ENCODE peak calls at places on chromosome 1, in ten cellular contexts. One of them, this sample, is unnamed.

GRCh38 chr1:154479764-154480421 is 22.1 kb upstream of the TDRD10 start:
- DNase-seq in HAP-1: peak; percentile 82
- DNase-seq in mesendoderm: peak; percentile 69
- DNase-seq in cardiac fibroblast: peak; percentile 92
- DNase-seq in activated CD4-positive, alpha-beta T cell treated with anti-CD3 and anti-CD28 coated beads, Interleukin-2, amount 50 U/mL, for 1 hour: peak; percentile 43
- DNase-seq in stimulated activated CD4-positive, alpha-beta T cell treated with anti-CD3 and anti-CD28 coated beads, Interleukin-4, amount 100 ng/mL, for 48 hours: peak; percentile 33
- DNase-seq in iris pigment epithelial cell: peak; percentile 80
- DNase-seq in HS-27A: peak; percentile 67
- DNase-seq in tibial artery: peak; percentile 75
- DNase-seq in H9: peak; percentile 54
- DNase-seq in this sample: peak; percentile 63

GRCh38 chr1:81670286-81670685 is 130.4 kb upstream of the ADGRL2 start:
- DNase-seq in HAP-1: peak; percentile 38
- DNase-seq in mesendoderm: no peak
- DNase-seq in cardiac fibroblast: peak; percentile 96
- DNase-seq in activated CD4-positive, alpha-beta T cell treated with anti-CD3 and anti-CD28 coated beads, Interleukin-2, amount 50 U/mL, for 1 hour: no peak
- DNase-seq in stimulated activated CD4-positive, alpha-beta T cell treated with anti-CD3 and anti-CD28 coated beads, Interleukin-4, amount 100 ng/mL, for 48 hours: no peak
- DNase-seq in iris pigment epithelial cell: peak; percentile 96
- DNase-seq in HS-27A: peak; percentile 48
- DNase-seq in tibial artery: peak; percentile 68
- DNase-seq in H9: no peak
- DNase-seq in this sample: peak; percentile 87

GRCh38 chr1:181112071-181112929 is 23.8 kb downstream of the IER5 start:
- DNase-seq in HAP-1: no peak
- DNase-seq in mesendoderm: peak; percentile 95
- DNase-seq in cardiac fibroblast: peak; percentile 97
- DNase-seq in activated CD4-positive, alpha-beta T cell treated with anti-CD3 and anti-CD28 coated beads, Interleukin-2, amount 50 U/mL, for 1 hour: no peak
- DNase-seq in stimulated activated CD4-positive, alpha-beta T cell treated with anti-CD3 and anti-CD28 coated beads, Interleukin-4, amount 100 ng/mL, for 48 hours: no peak
- DNase-seq in iris pigment epithelial cell: peak; percentile 100
- DNase-seq in HS-27A: peak; percentile 96
- DNase-seq in tibial artery: peak; percentile 83
- DNase-seq in H9: no peak
- DNase-seq in this sample: peak; percentile 95

GRCh38 chr1:60762176-60762575 is 320.2 kb upstream of the NFIA start:
- DNase-seq in HAP-1: no peak
- DNase-seq in mesendoderm: no peak
- DNase-seq in cardiac fibroblast: peak; percentile 22
- DNase-seq in activated CD4-positive, alpha-beta T cell treated with anti-CD3 and anti-CD28 coated beads, Interleukin-2, amount 50 U/mL, for 1 hour: no peak
- DNase-seq in stimulated activated CD4-positive, alpha-beta T cell treated with anti-CD3 and anti-CD28 coated beads, Interleukin-4, amount 100 ng/mL, for 48 hours: no peak
- DNase-seq in iris pigment epithelial cell: peak; percentile 91
- DNase-seq in HS-27A: no peak
- DNase-seq in tibial artery: no peak
- DNase-seq in H9: no peak
- DNase-seq in this sample: peak; percentile 71

GRCh38 chr1:6041432-6042062 is 4.1 kb upstream of the KCNAB2 start:
- DNase-seq in HAP-1: peak; percentile 72
- DNase-seq in mesendoderm: peak; percentile 48
- DNase-seq in cardiac fibroblast: peak; percentile 19
- DNase-seq in activated CD4-positive, alpha-beta T cell treated with anti-CD3 and anti-CD28 coated beads, Interleukin-2, amount 50 U/mL, for 1 hour: peak; percentile 18
- DNase-seq in stimulated activated CD4-positive, alpha-beta T cell treated with anti-CD3 and anti-CD28 coated beads, Interleukin-4, amount 100 ng/mL, for 48 hours: peak; percentile 26
- DNase-seq in iris pigment epithelial cell: peak; percentile 22
- DNase-seq in HS-27A: no peak
- DNase-seq in tibial artery: no peak
- DNase-seq in H9: peak; percentile 76
- DNase-seq in this sample: no peak

GRCh38 chr1:168164771-168165170 is 14.0 kb upstream of the TIPRL start:
- DNase-seq in HAP-1: no peak
- DNase-seq in mesendoderm: no peak
- DNase-seq in cardiac fibroblast: no peak
- DNase-seq in activated CD4-positive, alpha-beta T cell treated with anti-CD3 and anti-CD28 coated beads, Interleukin-2, amount 50 U/mL, for 1 hour: no peak
- DNase-seq in stimulated activated CD4-positive, alpha-beta T cell treated with anti-CD3 and anti-CD28 coated beads, Interleukin-4, amount 100 ng/mL, for 48 hours: no peak
- DNase-seq in iris pigment epithelial cell: no peak
- DNase-seq in HS-27A: no peak
- DNase-seq in tibial artery: no peak
- DNase-seq in H9: no peak
- DNase-seq in this sample: no peak

GRCh38 chr1:160542303-160542945 is 19.4 kb upstream of the SLAMF6 start:
- DNase-seq in HAP-1: no peak
- DNase-seq in mesendoderm: no peak
- DNase-seq in cardiac fibroblast: peak; percentile 6
- DNase-seq in activated CD4-positive, alpha-beta T cell treated with anti-CD3 and anti-CD28 coated beads, Interleukin-2, amount 50 U/mL, for 1 hour: no peak
- DNase-seq in stimulated activated CD4-positive, alpha-beta T cell treated with anti-CD3 and anti-CD28 coated beads, Interleukin-4, amount 100 ng/mL, for 48 hours: no peak
- DNase-seq in iris pigment epithelial cell: peak; percentile 10
- DNase-seq in HS-27A: no peak
- DNase-seq in tibial artery: no peak
- DNase-seq in H9: no peak
- DNase-seq in this sample: no peak

GRCh38 chr1:217674330-217674729 is 43.2 kb downstream of the SPATA17 start:
- DNase-seq in HAP-1: no peak
- DNase-seq in mesendoderm: no peak
- DNase-seq in cardiac fibroblast: no peak
- DNase-seq in activated CD4-positive, alpha-beta T cell treated with anti-CD3 and anti-CD28 coated beads, Interleukin-2, amount 50 U/mL, for 1 hour: no peak
- DNase-seq in stimulated activated CD4-positive, alpha-beta T cell treated with anti-CD3 and anti-CD28 coated beads, Interleukin-4, amount 100 ng/mL, for 48 hours: no peak
- DNase-seq in iris pigment epithelial cell: no peak
- DNase-seq in HS-27A: no peak
- DNase-seq in tibial artery: no peak
- DNase-seq in H9: peak; percentile 36
- DNase-seq in this sample: no peak

GRCh38 chr1:8712413-8713229 is 104.8 kb downstream of the RERE start:
- DNase-seq in HAP-1: peak; percentile 64
- DNase-seq in mesendoderm: peak; percentile 79
- DNase-seq in cardiac fibroblast: peak; percentile 95
- DNase-seq in activated CD4-positive, alpha-beta T cell treated with anti-CD3 and anti-CD28 coated beads, Interleukin-2, amount 50 U/mL, for 1 hour: no peak
- DNase-seq in stimulated activated CD4-positive, alpha-beta T cell treated with anti-CD3 and anti-CD28 coated beads, Interleukin-4, amount 100 ng/mL, for 48 hours: no peak
- DNase-seq in iris pigment epithelial cell: peak; percentile 89
- DNase-seq in HS-27A: peak; percentile 73
- DNase-seq in tibial artery: no peak
- DNase-seq in H9: no peak
- DNase-seq in this sample: peak; percentile 63

GRCh38 chr1:187063271-187063670 is 234.5 kb downstream of the PLA2G4A start:
- DNase-seq in HAP-1: no peak
- DNase-seq in mesendoderm: no peak
- DNase-seq in cardiac fibroblast: no peak
- DNase-seq in activated CD4-positive, alpha-beta T cell treated with anti-CD3 and anti-CD28 coated beads, Interleukin-2, amount 50 U/mL, for 1 hour: no peak
- DNase-seq in stimulated activated CD4-positive, alpha-beta T cell treated with anti-CD3 and anti-CD28 coated beads, Interleukin-4, amount 100 ng/mL, for 48 hours: no peak
- DNase-seq in iris pigment epithelial cell: no peak
- DNase-seq in HS-27A: no peak
- DNase-seq in tibial artery: no peak
- DNase-seq in H9: no peak
- DNase-seq in this sample: no peak